ENCODE peak calls at places on chromosome 18, in four cellular contexts. P is stimulated activated CD4-positive, alpha-beta T cell treated with anti-CD3 and anti-CD28 coated beads, Interleukin-2, amount 100 ng/mL, for 24 hours; J is amniotic stem cell; K is pulmonary artery endothelial cell. S is an unnamed sample.

GRCh38 chr18:59249186-59249774 is 24.0 kb downstream of the RAX start:
- DNase-seq in P (peak; percentile 36), J (peak; percentile 82), K (peak; percentile 10), S (peak; percentile 78)

GRCh38 chr18:79954791-79955190 is 3.3 kb upstream of the SLC66A2 start:
- DNase-seq in P (no peak), J (no peak), K (no peak), S (no peak)

GRCh38 chr18:23627325-23627724 is 35.4 kb downstream of the ANKRD29 start:
- DNase-seq in P (no peak), J (peak; percentile 82), K (no peak), S (peak; percentile 78)

GRCh38 chr18:58687871-58688308 is 16.6 kb downstream of the MALT1 start:
- DNase-seq in P (peak; percentile 48), J (no peak), K (no peak), S (no peak)

GRCh38 chr18:63220903-63221302 is 98.7 kb downstream of the BCL2 start:
- DNase-seq in P (no peak), J (no peak), K (no peak), S (no peak)

GRCh38 chr18:32328379-32328778 is 138.5 kb downstream of the MEP1B start:
- DNase-seq in P (no peak), J (peak; percentile 59), K (no peak), S (no peak)

GRCh38 chr18:13570856-13571495 is 155.4 kb downstream of the FAM210A start:
- DNase-seq in P (peak; percentile 30), J (no peak), K (no peak), S (no peak)

GRCh38 chr18:61891874-61892273 is 933 bp downstream of the RNF152 start:
- DNase-seq in P (no peak), J (no peak), K (no peak), S (no peak)

GRCh38 chr18:79439201-79440023 is 43.7 kb downstream of the NFATC1 start:
- DNase-seq in P (peak; percentile 46), J (no peak), K (no peak), S (peak; percentile 11)

GRCh38 chr18:58286793-58287625 is 243.0 kb downstream of the NEDD4L start:
- DNase-seq in P (no peak), J (no peak), K (no peak), S (no peak)

GRCh38 chr18:36255072-36255708 is 42.3 kb upstream of the FHOD3 start:
- DNase-seq in P (no peak), J (no peak), K (no peak), S (no peak)